ENCODE peak calls at places on chromosomes 16 and 17, in eight cellular contexts. One of them, this sample, is unnamed.
A peak's percentile ranks its signal among the peaks of the same experiment; 100 is the strongest.

GRCh38 chr17:77999413-78000173 is 41.1 kb downstream of the TNRC6C start:
- DNase-seq in activated CD4-positive, alpha-beta T cell treated with anti-CD3 and anti-CD28 coated beads for 24 hours: no peak
- DNase-seq in midbrain: no peak
- DNase-seq in stomach: no peak
- DNase-seq in activated CD8-positive, alpha-beta T cell treated with anti-CD3 and anti-CD28 coated beads for 36 hours: peak; percentile 55
- DNase-seq in H7: no peak
- DNase-seq in frontal cortex: no peak
- DNase-seq in stimulated activated CD4-positive, alpha-beta T cell treated with anti-CD3 and anti-CD28 coated beads, Interleukin-1b, Interleukin-23, amount 100 ng/mL, for 4 hours: no peak
- DNase-seq in this sample: no peak

GRCh38 chr17:75518201-75518600 is 1.9 kb downstream of the TSEN54 start:
- DNase-seq in stomach: no peak
- DNase-seq in H7: no peak
- DNase-seq in midbrain: no peak
- DNase-seq in stimulated activated CD4-positive, alpha-beta T cell treated with anti-CD3 and anti-CD28 coated beads, Interleukin-1b, Interleukin-23, amount 100 ng/mL, for 4 hours: no peak
- DNase-seq in activated CD8-positive, alpha-beta T cell treated with anti-CD3 and anti-CD28 coated beads for 36 hours: peak; percentile 65
- DNase-seq in frontal cortex: no peak
- DNase-seq in activated CD4-positive, alpha-beta T cell treated with anti-CD3 and anti-CD28 coated beads for 24 hours: no peak
- DNase-seq in this sample: no peak

GRCh38 chr16:85978291-85978775 is 79.4 kb downstream of the IRF8 start:
- DNase-seq in midbrain: no peak
- DNase-seq in stimulated activated CD4-positive, alpha-beta T cell treated with anti-CD3 and anti-CD28 coated beads, Interleukin-1b, Interleukin-23, amount 100 ng/mL, for 4 hours: no peak
- DNase-seq in H7: no peak
- DNase-seq in activated CD4-positive, alpha-beta T cell treated with anti-CD3 and anti-CD28 coated beads for 24 hours: no peak
- DNase-seq in activated CD8-positive, alpha-beta T cell treated with anti-CD3 and anti-CD28 coated beads for 36 hours: no peak
- DNase-seq in frontal cortex: no peak
- DNase-seq in stomach: no peak
- DNase-seq in this sample: no peak

GRCh38 chr17:62804822-62805221 is 3.3 kb downstream of the MARCHF10 start:
- DNase-seq in midbrain: no peak
- DNase-seq in stomach: no peak
- DNase-seq in H7: no peak
- DNase-seq in activated CD4-positive, alpha-beta T cell treated with anti-CD3 and anti-CD28 coated beads for 24 hours: no peak
- DNase-seq in activated CD8-positive, alpha-beta T cell treated with anti-CD3 and anti-CD28 coated beads for 36 hours: no peak
- DNase-seq in frontal cortex: no peak
- DNase-seq in stimulated activated CD4-positive, alpha-beta T cell treated with anti-CD3 and anti-CD28 coated beads, Interleukin-1b, Interleukin-23, amount 100 ng/mL, for 4 hours: no peak
- DNase-seq in this sample: no peak

GRCh38 chr17:16486373-16487250 is 5.4 kb downstream of the LRRC75A start:
- DNase-seq in activated CD8-positive, alpha-beta T cell treated with anti-CD3 and anti-CD28 coated beads for 36 hours: no peak
- DNase-seq in midbrain: peak; percentile 41
- DNase-seq in stomach: peak; percentile 97
- DNase-seq in stimulated activated CD4-positive, alpha-beta T cell treated with anti-CD3 and anti-CD28 coated beads, Interleukin-1b, Interleukin-23, amount 100 ng/mL, for 4 hours: no peak
- DNase-seq in H7: peak; percentile 84
- DNase-seq in activated CD4-positive, alpha-beta T cell treated with anti-CD3 and anti-CD28 coated beads for 24 hours: no peak
- DNase-seq in frontal cortex: peak; percentile 44
- DNase-seq in this sample: peak; percentile 84

GRCh38 chr17:31007695-31008373 is 37.0 kb downstream of the RNF135 start:
- DNase-seq in midbrain: peak; percentile 68
- DNase-seq in H7: no peak
- DNase-seq in stimulated activated CD4-positive, alpha-beta T cell treated with anti-CD3 and anti-CD28 coated beads, Interleukin-1b, Interleukin-23, amount 100 ng/mL, for 4 hours: no peak
- DNase-seq in stomach: no peak
- DNase-seq in activated CD8-positive, alpha-beta T cell treated with anti-CD3 and anti-CD28 coated beads for 36 hours: no peak
- DNase-seq in frontal cortex: no peak
- DNase-seq in activated CD4-positive, alpha-beta T cell treated with anti-CD3 and anti-CD28 coated beads for 24 hours: no peak
- DNase-seq in this sample: no peak

GRCh38 chr17:73546770-73547345 is 97.4 kb downstream of the SDK2 start:
- DNase-seq in stomach: peak; percentile 39
- DNase-seq in frontal cortex: no peak
- DNase-seq in stimulated activated CD4-positive, alpha-beta T cell treated with anti-CD3 and anti-CD28 coated beads, Interleukin-1b, Interleukin-23, amount 100 ng/mL, for 4 hours: no peak
- DNase-seq in midbrain: no peak
- DNase-seq in H7: peak; percentile 93
- DNase-seq in activated CD4-positive, alpha-beta T cell treated with anti-CD3 and anti-CD28 coated beads for 24 hours: no peak
- DNase-seq in activated CD8-positive, alpha-beta T cell treated with anti-CD3 and anti-CD28 coated beads for 36 hours: peak; percentile 62
- DNase-seq in this sample: peak; percentile 79

GRCh38 chr17:80419255-80419654 is 4.3 kb downstream of the ENDOV start:
- DNase-seq in H7: peak; percentile 27
- DNase-seq in midbrain: no peak
- DNase-seq in activated CD8-positive, alpha-beta T cell treated with anti-CD3 and anti-CD28 coated beads for 36 hours: no peak
- DNase-seq in activated CD4-positive, alpha-beta T cell treated with anti-CD3 and anti-CD28 coated beads for 24 hours: no peak
- DNase-seq in stimulated activated CD4-positive, alpha-beta T cell treated with anti-CD3 and anti-CD28 coated beads, Interleukin-1b, Interleukin-23, amount 100 ng/mL, for 4 hours: no peak
- DNase-seq in frontal cortex: peak; percentile 8
- DNase-seq in stomach: no peak
- DNase-seq in this sample: no peak

GRCh38 chr16:15575293-15576049 is 67.5 kb downstream of the MARF1 start:
- DNase-seq in H7: no peak
- DNase-seq in frontal cortex: no peak
- DNase-seq in stimulated activated CD4-positive, alpha-beta T cell treated with anti-CD3 and anti-CD28 coated beads, Interleukin-1b, Interleukin-23, amount 100 ng/mL, for 4 hours: no peak
- DNase-seq in midbrain: no peak
- DNase-seq in activated CD4-positive, alpha-beta T cell treated with anti-CD3 and anti-CD28 coated beads for 24 hours: no peak
- DNase-seq in stomach: no peak
- DNase-seq in activated CD8-positive, alpha-beta T cell treated with anti-CD3 and anti-CD28 coated beads for 36 hours: no peak
- DNase-seq in this sample: no peak

GRCh38 chr17:59558953-59559352 is 6.5 kb upstream of the DHX40 start:
- DNase-seq in midbrain: no peak
- DNase-seq in stimulated activated CD4-positive, alpha-beta T cell treated with anti-CD3 and anti-CD28 coated beads, Interleukin-1b, Interleukin-23, amount 100 ng/mL, for 4 hours: no peak
- DNase-seq in frontal cortex: no peak
- DNase-seq in activated CD4-positive, alpha-beta T cell treated with anti-CD3 and anti-CD28 coated beads for 24 hours: no peak
- DNase-seq in stomach: no peak
- DNase-seq in H7: no peak
- DNase-seq in activated CD8-positive, alpha-beta T cell treated with anti-CD3 and anti-CD28 coated beads for 36 hours: no peak
- DNase-seq in this sample: peak; percentile 11

GRCh38 chr16:81526935-81527334 is 82.3 kb downstream of the CMIP start:
- DNase-seq in activated CD4-positive, alpha-beta T cell treated with anti-CD3 and anti-CD28 coated beads for 24 hours: no peak
- DNase-seq in midbrain: no peak
- DNase-seq in frontal cortex: no peak
- DNase-seq in stomach: no peak
- DNase-seq in activated CD8-positive, alpha-beta T cell treated with anti-CD3 and anti-CD28 coated beads for 36 hours: no peak
- DNase-seq in H7: no peak
- DNase-seq in stimulated activated CD4-positive, alpha-beta T cell treated with anti-CD3 and anti-CD28 coated beads, Interleukin-1b, Interleukin-23, amount 100 ng/mL, for 4 hours: no peak
- DNase-seq in this sample: no peak

GRCh38 chr16:1981398-1981836 is at the start of gene NOXO1:
- DNase-seq in stomach: no peak
- DNase-seq in activated CD8-positive, alpha-beta T cell treated with anti-CD3 and anti-CD28 coated beads for 36 hours: peak; percentile 51
- DNase-seq in activated CD4-positive, alpha-beta T cell treated with anti-CD3 and anti-CD28 coated beads for 24 hours: no peak
- DNase-seq in stimulated activated CD4-positive, alpha-beta T cell treated with anti-CD3 and anti-CD28 coated beads, Interleukin-1b, Interleukin-23, amount 100 ng/mL, for 4 hours: no peak
- DNase-seq in frontal cortex: no peak
- DNase-seq in midbrain: no peak
- DNase-seq in H7: peak; percentile 79
- DNase-seq in this sample: no peak

GRCh38 chr17:82072827-82073226 is 7.2 kb upstream of the DUS1L start:
- DNase-seq in frontal cortex: no peak
- DNase-seq in activated CD8-positive, alpha-beta T cell treated with anti-CD3 and anti-CD28 coated beads for 36 hours: no peak
- DNase-seq in activated CD4-positive, alpha-beta T cell treated with anti-CD3 and anti-CD28 coated beads for 24 hours: no peak
- DNase-seq in H7: no peak
- DNase-seq in stomach: no peak
- DNase-seq in midbrain: no peak
- DNase-seq in stimulated activated CD4-positive, alpha-beta T cell treated with anti-CD3 and anti-CD28 coated beads, Interleukin-1b, Interleukin-23, amount 100 ng/mL, for 4 hours: no peak
- DNase-seq in this sample: no peak

GRCh38 chr17:37301288-37301687 is 74.5 kb upstream of the C17orf78 start:
- DNase-seq in H7: no peak
- DNase-seq in stimulated activated CD4-positive, alpha-beta T cell treated with anti-CD3 and anti-CD28 coated beads, Interleukin-1b, Interleukin-23, amount 100 ng/mL, for 4 hours: no peak
- DNase-seq in frontal cortex: peak; percentile 9
- DNase-seq in activated CD8-positive, alpha-beta T cell treated with anti-CD3 and anti-CD28 coated beads for 36 hours: no peak
- DNase-seq in midbrain: peak; percentile 54
- DNase-seq in stomach: no peak
- DNase-seq in activated CD4-positive, alpha-beta T cell treated with anti-CD3 and anti-CD28 coated beads for 24 hours: no peak
- DNase-seq in this sample: no peak

GRCh38 chr17:15447928-15448579 is 19.4 kb downstream of the CDRT4 start:
- DNase-seq in H7: no peak
- DNase-seq in activated CD8-positive, alpha-beta T cell treated with anti-CD3 and anti-CD28 coated beads for 36 hours: no peak
- DNase-seq in stomach: no peak
- DNase-seq in frontal cortex: no peak
- DNase-seq in stimulated activated CD4-positive, alpha-beta T cell treated with anti-CD3 and anti-CD28 coated beads, Interleukin-1b, Interleukin-23, amount 100 ng/mL, for 4 hours: no peak
- DNase-seq in midbrain: no peak
- DNase-seq in activated CD4-positive, alpha-beta T cell treated with anti-CD3 and anti-CD28 coated beads for 24 hours: no peak
- DNase-seq in this sample: no peak

GRCh38 chr17:61556224-61557188 is 34.5 kb downstream of the NACA2 start:
- DNase-seq in activated CD8-positive, alpha-beta T cell treated with anti-CD3 and anti-CD28 coated beads for 36 hours: no peak
- DNase-seq in midbrain: no peak
- DNase-seq in H7: no peak
- DNase-seq in frontal cortex: no peak
- DNase-seq in activated CD4-positive, alpha-beta T cell treated with anti-CD3 and anti-CD28 coated beads for 24 hours: no peak
- DNase-seq in stimulated activated CD4-positive, alpha-beta T cell treated with anti-CD3 and anti-CD28 coated beads, Interleukin-1b, Interleukin-23, amount 100 ng/mL, for 4 hours: no peak
- DNase-seq in stomach: no peak
- DNase-seq in this sample: peak; percentile 3

GRCh38 chr17:6753006-6753445 is 2.8 kb upstream of the XAF1 start:
- DNase-seq in activated CD4-positive, alpha-beta T cell treated with anti-CD3 and anti-CD28 coated beads for 24 hours: peak; percentile 22
- DNase-seq in frontal cortex: no peak
- DNase-seq in stimulated activated CD4-positive, alpha-beta T cell treated with anti-CD3 and anti-CD28 coated beads, Interleukin-1b, Interleukin-23, amount 100 ng/mL, for 4 hours: no peak
- DNase-seq in stomach: no peak
- DNase-seq in midbrain: no peak
- DNase-seq in activated CD8-positive, alpha-beta T cell treated with anti-CD3 and anti-CD28 coated beads for 36 hours: peak; percentile 62
- DNase-seq in H7: peak; percentile 44
- DNase-seq in this sample: peak; percentile 56

GRCh38 chr16:11697319-11697718 is 29.1 kb downstream of the SNN start:
- DNase-seq in activated CD8-positive, alpha-beta T cell treated with anti-CD3 and anti-CD28 coated beads for 36 hours: no peak
- DNase-seq in frontal cortex: no peak
- DNase-seq in stomach: no peak
- DNase-seq in midbrain: no peak
- DNase-seq in H7: no peak
- DNase-seq in activated CD4-positive, alpha-beta T cell treated with anti-CD3 and anti-CD28 coated beads for 24 hours: no peak
- DNase-seq in stimulated activated CD4-positive, alpha-beta T cell treated with anti-CD3 and anti-CD28 coated beads, Interleukin-1b, Interleukin-23, amount 100 ng/mL, for 4 hours: no peak
- DNase-seq in this sample: no peak

GRCh38 chr17:19341641-19342610 is 20.6 kb downstream of the B9D1 start:
- DNase-seq in stimulated activated CD4-positive, alpha-beta T cell treated with anti-CD3 and anti-CD28 coated beads, Interleukin-1b, Interleukin-23, amount 100 ng/mL, for 4 hours: no peak
- DNase-seq in activated CD8-positive, alpha-beta T cell treated with anti-CD3 and anti-CD28 coated beads for 36 hours: no peak
- DNase-seq in H7: peak; percentile 66
- DNase-seq in frontal cortex: no peak
- DNase-seq in stomach: no peak
- DNase-seq in midbrain: no peak
- DNase-seq in activated CD4-positive, alpha-beta T cell treated with anti-CD3 and anti-CD28 coated beads for 24 hours: no peak
- DNase-seq in this sample: peak; percentile 33

GRCh38 chr16:13702614-13703013 is 217.3 kb upstream of the ERCC4 start:
- DNase-seq in midbrain: no peak
- DNase-seq in stimulated activated CD4-positive, alpha-beta T cell treated with anti-CD3 and anti-CD28 coated beads, Interleukin-1b, Interleukin-23, amount 100 ng/mL, for 4 hours: no peak
- DNase-seq in frontal cortex: no peak
- DNase-seq in activated CD4-positive, alpha-beta T cell treated with anti-CD3 and anti-CD28 coated beads for 24 hours: no peak
- DNase-seq in stomach: no peak
- DNase-seq in H7: no peak
- DNase-seq in activated CD8-positive, alpha-beta T cell treated with anti-CD3 and anti-CD28 coated beads for 36 hours: no peak
- DNase-seq in this sample: no peak

GRCh38 chr16:46947900-46948547 is 25.4 kb downstream of the DNAJA2 start:
- DNase-seq in stimulated activated CD4-positive, alpha-beta T cell treated with anti-CD3 and anti-CD28 coated beads, Interleukin-1b, Interleukin-23, amount 100 ng/mL, for 4 hours: no peak
- DNase-seq in stomach: peak; percentile 26
- DNase-seq in activated CD8-positive, alpha-beta T cell treated with anti-CD3 and anti-CD28 coated beads for 36 hours: peak; percentile 56
- DNase-seq in activated CD4-positive, alpha-beta T cell treated with anti-CD3 and anti-CD28 coated beads for 24 hours: no peak
- DNase-seq in H7: peak; percentile 54
- DNase-seq in frontal cortex: no peak
- DNase-seq in midbrain: peak; percentile 24
- DNase-seq in this sample: peak; percentile 72

GRCh38 chr16:58128721-58129096 is 472 bp downstream of the CFAP20 start:
- DNase-seq in H7: peak; percentile 79
- DNase-seq in stomach: no peak
- DNase-seq in midbrain: no peak
- DNase-seq in activated CD4-positive, alpha-beta T cell treated with anti-CD3 and anti-CD28 coated beads for 24 hours: no peak
- DNase-seq in frontal cortex: no peak
- DNase-seq in activated CD8-positive, alpha-beta T cell treated with anti-CD3 and anti-CD28 coated beads for 36 hours: peak; percentile 31
- DNase-seq in stimulated activated CD4-positive, alpha-beta T cell treated with anti-CD3 and anti-CD28 coated beads, Interleukin-1b, Interleukin-23, amount 100 ng/mL, for 4 hours: no peak
- DNase-seq in this sample: peak; percentile 55